ENCODE peak calls at places on chromosomes 3 and 15, in seven cellular contexts. G is K562, O is HCT116, V is NT2/D1, E is GM12878, T is SK-N-SH, Y is HepG2. I is an unnamed sample.

GRCh38 chr3:54712539-54712938 is 215.3 kb downstream of the LRTM1 start:
- DNase-seq in G (no peak), O (no peak), V (no peak), E (no peak), T (no peak), Y (no peak), I (no peak)

GRCh38 chr3:16329036-16329791 is 64.2 kb downstream of the OXNAD1 start:
- DNase-seq in G (no peak), O (no peak), V (no peak), E (no peak), T (no peak), Y (no peak), I (no peak)

GRCh38 chr3:22288756-22289155 is 537.7 kb upstream of the ZNF385D start:
- DNase-seq in G (no peak), O (no peak), V (no peak), E (no peak), T (no peak), Y (no peak), I (no peak)

GRCh38 chr15:65981837-65982696 is 112.8 kb downstream of the RAB11A start:
- DNase-seq in G (peak; percentile 53), O (peak; percentile 15), V (peak; percentile 52), E (no peak), T (peak; percentile 91), Y (peak; percentile 18), I (peak; percentile 49)

GRCh38 chr15:28886431-28887343 is 913 bp downstream of the APBA2 start:
- DNase-seq in G (no peak), O (no peak), V (no peak), E (no peak), T (peak; percentile 79), Y (no peak), I (no peak)

GRCh38 chr3:133158686-133159085 is 120.5 kb downstream of the TMEM108 start:
- DNase-seq in G (no peak), O (no peak), V (no peak), E (no peak), T (no peak), Y (no peak), I (no peak)

GRCh38 chr3:17070560-17070959 is 185.8 kb downstream of the PLCL2 start:
- DNase-seq in G (peak; percentile 20), O (no peak), V (no peak), E (no peak), T (no peak), Y (no peak), I (no peak)

GRCh38 chr15:101390462-101390861 is 95.4 kb upstream of the SNRPA1 start:
- DNase-seq in G (no peak), O (no peak), V (no peak), E (no peak), T (no peak), Y (no peak), I (no peak)

GRCh38 chr15:86139828-86140227 is 60.2 kb downstream of the AGBL1 start:
- DNase-seq in G (peak; percentile 15), O (no peak), V (peak; percentile 30), E (no peak), T (peak; percentile 19), Y (no peak), I (peak; percentile 73)

GRCh38 chr3:127803619-127804018 is 18.7 kb downstream of the MGLL start:
- DNase-seq in G (no peak), O (peak; percentile 93), V (no peak), E (no peak), T (no peak), Y (no peak), I (no peak)

GRCh38 chr15:66655511-66655910 is 46.5 kb upstream of the SMAD6 start:
- DNase-seq in G (no peak), O (no peak), V (no peak), E (no peak), T (no peak), Y (no peak), I (no peak)

GRCh38 chr3:61158152-61158551 is 93.1 kb downstream of the FHIT start:
- DNase-seq in G (no peak), O (no peak), V (no peak), E (no peak), T (no peak), Y (no peak), I (no peak)

GRCh38 chr3:127038923-127039581 is 56.1 kb downstream of the PLXNA1 start:
- DNase-seq in G (no peak), O (no peak), V (no peak), E (no peak), T (no peak), Y (no peak), I (no peak)

GRCh38 chr3:42216820-42217416 is 49.1 kb downstream of the CCK start:
- DNase-seq in G (no peak), O (no peak), V (no peak), E (no peak), T (no peak), Y (no peak), I (peak; percentile 2)

GRCh38 chr3:112446343-112446742 is 52.9 kb downstream of the BTLA start:
- DNase-seq in G (no peak), O (no peak), V (no peak), E (no peak), T (no peak), Y (no peak), I (no peak)

GRCh38 chr3:60017631-60018030 is 967.8 kb upstream of the CFAP20DC start:
- DNase-seq in G (no peak), O (no peak), V (no peak), E (peak; percentile 45), T (no peak), Y (no peak), I (no peak)
- TF ChIP-seq YY1 in G (no peak), O (no peak), V (no peak), E (no peak), T (no peak), Y (no peak), I (no peak)

GRCh38 chr3:86865506-86865905 is 125.4 kb downstream of the VGLL3 start:
- DNase-seq in G (no peak), O (no peak), V (no peak), E (no peak), T (no peak), Y (no peak), I (no peak)

GRCh38 chr3:86867990-86868389 is 123.0 kb downstream of the VGLL3 start:
- DNase-seq in G (no peak), O (no peak), V (no peak), E (no peak), T (no peak), Y (no peak), I (no peak)

DNA sequence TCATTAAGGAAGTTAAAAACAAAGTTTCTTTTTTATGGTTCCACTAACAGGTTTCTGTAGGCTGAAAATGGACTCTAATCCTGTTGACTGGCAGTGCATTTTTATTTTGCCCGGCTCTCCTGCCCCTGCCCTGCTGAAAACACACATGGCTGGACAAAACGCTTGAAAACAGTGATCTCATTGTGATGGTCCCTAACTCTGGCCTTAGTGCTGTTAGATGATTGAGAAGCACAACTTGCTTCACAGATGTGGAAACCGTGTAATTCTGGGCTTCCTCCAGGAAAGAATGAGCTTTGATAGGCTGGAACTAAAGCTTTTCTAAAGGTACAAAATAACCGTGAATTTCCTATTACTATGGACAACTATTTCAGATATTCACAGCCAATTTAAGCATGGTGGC is 121.4 kb downstream of the VGLL3 start:
- DNase-seq in G (no peak), O (no peak), V (no peak), E (no peak), T (no peak), Y (no peak), I (no peak)
- TF ChIP-seq YY1 in G (no peak), O (no peak), V (no peak), E (no peak), T (no peak), Y (no peak), I (no peak)

GRCh38 chr3:195034541-195034940 is 236.4 kb downstream of the XXYLT1 start:
- DNase-seq in G (no peak), O (no peak), V (no peak), E (no peak), T (no peak), Y (no peak), I (no peak)

GRCh38 chr3:195032106-195032759 is 238.7 kb downstream of the XXYLT1 start:
- DNase-seq in G (no peak), O (no peak), V (no peak), E (no peak), T (no peak), Y (no peak), I (no peak)

GRCh38 chr3:195034101-195034500 is 236.9 kb downstream of the XXYLT1 start:
- DNase-seq in G (no peak), O (no peak), V (no peak), E (no peak), T (no peak), Y (no peak), I (no peak)

GRCh38 chr3:195032955-195033354 is 238.0 kb downstream of the XXYLT1 start:
- DNase-seq in G (no peak), O (no peak), V (no peak), E (no peak), T (no peak), Y (no peak), I (no peak)

DNA sequence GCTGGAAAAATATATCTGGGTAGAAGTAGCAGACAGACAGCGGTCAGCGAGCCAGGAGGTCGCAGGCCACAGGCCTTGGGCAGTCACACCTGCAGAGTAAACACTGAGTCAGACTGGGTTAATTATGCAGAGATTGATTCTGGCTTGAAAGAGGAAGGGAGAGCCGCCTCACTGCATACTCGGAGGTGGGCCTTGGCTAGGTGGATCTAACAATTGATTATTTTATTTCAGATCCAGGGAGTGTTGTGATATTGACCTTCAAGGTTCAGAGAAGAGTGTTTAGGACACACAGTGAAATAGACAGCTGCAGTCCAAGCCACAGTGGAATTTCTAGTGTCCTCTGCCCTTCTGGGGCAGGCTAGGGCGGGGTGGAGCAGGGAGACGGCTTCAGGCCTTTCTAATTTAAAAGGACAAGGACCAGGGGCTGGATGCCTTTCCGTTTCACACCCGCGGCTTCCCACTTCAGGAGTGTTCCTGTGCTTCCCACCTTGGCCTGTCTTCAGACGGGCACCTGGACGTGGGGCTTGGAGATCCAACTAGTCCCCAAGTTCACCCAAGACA is 237.3 kb downstream of the XXYLT1 start:
- DNase-seq in G (no peak), O (peak; percentile 12), V (no peak), E (no peak), T (no peak), Y (peak; percentile 53), I (no peak)
- TF ChIP-seq YY1 in G (no peak), O (no peak), V (no peak), E (no peak), T (no peak), Y (no peak), I (no peak)

GRCh38 chr3:197331131-197331530 is 32.7 kb upstream of the DLG1 start:
- DNase-seq in G (peak; percentile 31), O (peak; percentile 27), V (no peak), E (no peak), T (no peak), Y (peak; percentile 33), I (no peak)
- TF ChIP-seq YY1 in G (no peak), O (no peak), V (no peak), E (no peak), T (no peak), Y (no peak), I (no peak)

GRCh38 chr3:71724584-71725278 is 471 bp downstream of the EIF4E3 start:
- DNase-seq in G (peak; percentile 30), O (no peak), V (no peak), E (no peak), T (peak; percentile 80), Y (no peak), I (peak; percentile 67)
- TF ChIP-seq YY1 in G (no peak), O (no peak), V (no peak), E (no peak), T (no peak), Y (no peak), I (no peak)

I was measured in H1.